ENCODE peak calls at places on chromosomes 11 and 22, in nine cellular contexts. One of them, this sample, is unnamed.
A peak's percentile ranks its signal among the peaks of the same experiment; 100 is the strongest.

GRCh38 chr22:39839917-39840510 is 53.5 kb downstream of the ENTHD1 start:
- DNase-seq in GM04504: no peak
- DNase-seq in fibroblast of lung: no peak
- DNase-seq in heart right ventricle: no peak
- DNase-seq in stimulated activated CD4-positive, alpha-beta T cell treated with anti-CD3 and anti-CD28 coated beads, Interleukin-1b, Interleukin-23, amount 100 ng/mL, for 4 hours: peak; percentile 25
- DNase-seq in activated naive CD4-positive, alpha-beta T cell treated with anti-CD3 and anti-CD28 coated beads for 36 hours: peak; percentile 63
- DNase-seq in GM23248: no peak
- DNase-seq in AG09309: no peak
- DNase-seq in stimulated activated CD8-positive, alpha-beta memory T cell treated with anti-CD3 and anti-CD28 coated beads, Interleukin-7, amount 100 ng/mL, for 48 hours: peak; percentile 20
- DNase-seq in this sample: no peak

GRCh38 chr11:20014067-20014402 is 146.2 kb downstream of the DBX1 start:
- DNase-seq in GM04504: no peak
- DNase-seq in fibroblast of lung: no peak
- DNase-seq in heart right ventricle: no peak
- DNase-seq in stimulated activated CD4-positive, alpha-beta T cell treated with anti-CD3 and anti-CD28 coated beads, Interleukin-1b, Interleukin-23, amount 100 ng/mL, for 4 hours: no peak
- DNase-seq in activated naive CD4-positive, alpha-beta T cell treated with anti-CD3 and anti-CD28 coated beads for 36 hours: no peak
- DNase-seq in GM23248: no peak
- DNase-seq in AG09309: no peak
- DNase-seq in stimulated activated CD8-positive, alpha-beta memory T cell treated with anti-CD3 and anti-CD28 coated beads, Interleukin-7, amount 100 ng/mL, for 48 hours: no peak
- DNase-seq in this sample: no peak

GRCh38 chr22:37176464-37177061 is 11.5 kb downstream of the C1QTNF6 start:
- DNase-seq in GM04504: peak; percentile 75
- DNase-seq in fibroblast of lung: peak; percentile 83
- DNase-seq in heart right ventricle: peak; percentile 83
- DNase-seq in stimulated activated CD4-positive, alpha-beta T cell treated with anti-CD3 and anti-CD28 coated beads, Interleukin-1b, Interleukin-23, amount 100 ng/mL, for 4 hours: no peak
- DNase-seq in activated naive CD4-positive, alpha-beta T cell treated with anti-CD3 and anti-CD28 coated beads for 36 hours: no peak
- DNase-seq in GM23248: peak; percentile 92
- DNase-seq in AG09309: peak; percentile 71
- DNase-seq in stimulated activated CD8-positive, alpha-beta memory T cell treated with anti-CD3 and anti-CD28 coated beads, Interleukin-7, amount 100 ng/mL, for 48 hours: no peak
- DNase-seq in this sample: peak; percentile 69

GRCh38 chr11:1892116-1892515 is 421 bp upstream of the PRR33 start:
- DNase-seq in GM04504: no peak
- DNase-seq in fibroblast of lung: no peak
- DNase-seq in heart right ventricle: no peak
- DNase-seq in stimulated activated CD4-positive, alpha-beta T cell treated with anti-CD3 and anti-CD28 coated beads, Interleukin-1b, Interleukin-23, amount 100 ng/mL, for 4 hours: no peak
- DNase-seq in activated naive CD4-positive, alpha-beta T cell treated with anti-CD3 and anti-CD28 coated beads for 36 hours: no peak
- DNase-seq in GM23248: no peak
- DNase-seq in AG09309: no peak
- DNase-seq in stimulated activated CD8-positive, alpha-beta memory T cell treated with anti-CD3 and anti-CD28 coated beads, Interleukin-7, amount 100 ng/mL, for 48 hours: no peak
- DNase-seq in this sample: no peak

GRCh38 chr11:123509737-123510578 is 79.9 kb downstream of the GRAMD1B start:
- DNase-seq in GM04504: no peak
- DNase-seq in fibroblast of lung: peak; percentile 90
- DNase-seq in heart right ventricle: no peak
- DNase-seq in stimulated activated CD4-positive, alpha-beta T cell treated with anti-CD3 and anti-CD28 coated beads, Interleukin-1b, Interleukin-23, amount 100 ng/mL, for 4 hours: no peak
- DNase-seq in activated naive CD4-positive, alpha-beta T cell treated with anti-CD3 and anti-CD28 coated beads for 36 hours: no peak
- DNase-seq in GM23248: peak; percentile 77
- DNase-seq in AG09309: no peak
- DNase-seq in stimulated activated CD8-positive, alpha-beta memory T cell treated with anti-CD3 and anti-CD28 coated beads, Interleukin-7, amount 100 ng/mL, for 48 hours: no peak
- DNase-seq in this sample: no peak

GRCh38 chr11:132685174-132685611 is 847.1 kb downstream of the OPCML start:
- DNase-seq in GM04504: peak; percentile 58
- DNase-seq in fibroblast of lung: peak; percentile 94
- DNase-seq in heart right ventricle: no peak
- DNase-seq in stimulated activated CD4-positive, alpha-beta T cell treated with anti-CD3 and anti-CD28 coated beads, Interleukin-1b, Interleukin-23, amount 100 ng/mL, for 4 hours: no peak
- DNase-seq in activated naive CD4-positive, alpha-beta T cell treated with anti-CD3 and anti-CD28 coated beads for 36 hours: no peak
- DNase-seq in GM23248: peak; percentile 68
- DNase-seq in AG09309: peak; percentile 32
- DNase-seq in stimulated activated CD8-positive, alpha-beta memory T cell treated with anti-CD3 and anti-CD28 coated beads, Interleukin-7, amount 100 ng/mL, for 48 hours: no peak
- DNase-seq in this sample: no peak

GRCh38 chr11:123083623-123084029 is 21.7 kb upstream of the HSPA8 start:
- DNase-seq in GM04504: peak; percentile 95
- DNase-seq in fibroblast of lung: peak; percentile 95
- DNase-seq in heart right ventricle: peak; percentile 94
- DNase-seq in stimulated activated CD4-positive, alpha-beta T cell treated with anti-CD3 and anti-CD28 coated beads, Interleukin-1b, Interleukin-23, amount 100 ng/mL, for 4 hours: peak; percentile 54
- DNase-seq in activated naive CD4-positive, alpha-beta T cell treated with anti-CD3 and anti-CD28 coated beads for 36 hours: peak; percentile 92
- DNase-seq in GM23248: peak; percentile 97
- DNase-seq in AG09309: peak; percentile 89
- DNase-seq in stimulated activated CD8-positive, alpha-beta memory T cell treated with anti-CD3 and anti-CD28 coated beads, Interleukin-7, amount 100 ng/mL, for 48 hours: peak; percentile 40
- DNase-seq in this sample: peak; percentile 83

GRCh38 chr22:24796860-24797259 is 9.2 kb upstream of the SGSM1 start:
- DNase-seq in GM04504: no peak
- DNase-seq in fibroblast of lung: no peak
- DNase-seq in heart right ventricle: no peak
- DNase-seq in stimulated activated CD4-positive, alpha-beta T cell treated with anti-CD3 and anti-CD28 coated beads, Interleukin-1b, Interleukin-23, amount 100 ng/mL, for 4 hours: no peak
- DNase-seq in activated naive CD4-positive, alpha-beta T cell treated with anti-CD3 and anti-CD28 coated beads for 36 hours: no peak
- DNase-seq in GM23248: no peak
- DNase-seq in AG09309: no peak
- DNase-seq in stimulated activated CD8-positive, alpha-beta memory T cell treated with anti-CD3 and anti-CD28 coated beads, Interleukin-7, amount 100 ng/mL, for 48 hours: no peak
- DNase-seq in this sample: no peak

GRCh38 chr11:92388380-92388779 is 163.8 kb downstream of the FAT3 start:
- DNase-seq in GM04504: no peak
- DNase-seq in fibroblast of lung: no peak
- DNase-seq in heart right ventricle: no peak
- DNase-seq in stimulated activated CD4-positive, alpha-beta T cell treated with anti-CD3 and anti-CD28 coated beads, Interleukin-1b, Interleukin-23, amount 100 ng/mL, for 4 hours: no peak
- DNase-seq in activated naive CD4-positive, alpha-beta T cell treated with anti-CD3 and anti-CD28 coated beads for 36 hours: no peak
- DNase-seq in GM23248: peak; percentile 20
- DNase-seq in AG09309: no peak
- DNase-seq in stimulated activated CD8-positive, alpha-beta memory T cell treated with anti-CD3 and anti-CD28 coated beads, Interleukin-7, amount 100 ng/mL, for 48 hours: no peak
- DNase-seq in this sample: no peak

GRCh38 chr22:40449676-40450035 is 79.3 kb downstream of the SGSM3 start:
- DNase-seq in GM04504: peak; percentile 58
- DNase-seq in fibroblast of lung: peak; percentile 77
- DNase-seq in heart right ventricle: no peak
- DNase-seq in stimulated activated CD4-positive, alpha-beta T cell treated with anti-CD3 and anti-CD28 coated beads, Interleukin-1b, Interleukin-23, amount 100 ng/mL, for 4 hours: no peak
- DNase-seq in activated naive CD4-positive, alpha-beta T cell treated with anti-CD3 and anti-CD28 coated beads for 36 hours: no peak
- DNase-seq in GM23248: peak; percentile 87
- DNase-seq in AG09309: peak; percentile 29
- DNase-seq in stimulated activated CD8-positive, alpha-beta memory T cell treated with anti-CD3 and anti-CD28 coated beads, Interleukin-7, amount 100 ng/mL, for 48 hours: no peak
- DNase-seq in this sample: no peak

This sample was measured in psoas muscle.